ENCODE peak calls at places on chromosome 9, in nine cellular contexts. Z is tibial nerve, U is fibroblast of pulmonary artery, T is BE2C, Q is cardiac muscle cell, A is psoas muscle, I is brain microvascular endothelial cell, X is fibroblast of mammary gland, C is hepatocyte. S is an unnamed sample.

GRCh38 chr9:545480-545879 is 296.0 kb upstream of the DMRT1 start:
- DNase-seq in Z (no peak), U (peak), T (no peak), Q (peak), A (peak), I (no peak), X (no peak), C (no peak), S (no peak)

GRCh38 chr9:9122230-9122875 is 1322.8 kb upstream of the DMAC1 start:
- DNase-seq in Z (no peak), U (no peak), T (no peak), Q (no peak), A (no peak), I (no peak), X (no peak), C (no peak), S (no peak)

GRCh38 chr9:104961238-104961637 is 33.3 kb upstream of the ABCA1 start:
- DNase-seq in Z (no peak), U (peak), T (peak), Q (peak), A (no peak), I (peak), X (peak), C (peak), S (no peak)

GRCh38 chr9:115466784-115467183 is 348.8 kb upstream of the TNC start:
- DNase-seq in Z (no peak), U (no peak), T (no peak), Q (no peak), A (peak), I (no peak), X (no peak), C (no peak), S (no peak)

GRCh38 chr9:20028849-20029231 is 240.0 kb upstream of the SLC24A2 start:
- DNase-seq in Z (no peak), U (peak), T (no peak), Q (no peak), A (no peak), I (no peak), X (no peak), C (no peak), S (no peak)

GRCh38 chr9:121383715-121384114 is 13.7 kb upstream of the STOM start:
- DNase-seq in Z (no peak), U (no peak), T (no peak), Q (no peak), A (no peak), I (no peak), X (no peak), C (no peak), S (no peak)

GRCh38 chr9:71594566-71594965 is 173.7 kb downstream of the CEMIP2 start:
- DNase-seq in Z (no peak), U (no peak), T (no peak), Q (no peak), A (no peak), I (no peak), X (no peak), C (no peak), S (no peak)

GRCh38 chr9:101486693-101487442 is 46.8 kb upstream of the RNF20 start:
- DNase-seq in Z (no peak), U (peak), T (peak), Q (peak), A (peak), I (no peak), X (peak), C (peak), S (no peak)

DNA sequence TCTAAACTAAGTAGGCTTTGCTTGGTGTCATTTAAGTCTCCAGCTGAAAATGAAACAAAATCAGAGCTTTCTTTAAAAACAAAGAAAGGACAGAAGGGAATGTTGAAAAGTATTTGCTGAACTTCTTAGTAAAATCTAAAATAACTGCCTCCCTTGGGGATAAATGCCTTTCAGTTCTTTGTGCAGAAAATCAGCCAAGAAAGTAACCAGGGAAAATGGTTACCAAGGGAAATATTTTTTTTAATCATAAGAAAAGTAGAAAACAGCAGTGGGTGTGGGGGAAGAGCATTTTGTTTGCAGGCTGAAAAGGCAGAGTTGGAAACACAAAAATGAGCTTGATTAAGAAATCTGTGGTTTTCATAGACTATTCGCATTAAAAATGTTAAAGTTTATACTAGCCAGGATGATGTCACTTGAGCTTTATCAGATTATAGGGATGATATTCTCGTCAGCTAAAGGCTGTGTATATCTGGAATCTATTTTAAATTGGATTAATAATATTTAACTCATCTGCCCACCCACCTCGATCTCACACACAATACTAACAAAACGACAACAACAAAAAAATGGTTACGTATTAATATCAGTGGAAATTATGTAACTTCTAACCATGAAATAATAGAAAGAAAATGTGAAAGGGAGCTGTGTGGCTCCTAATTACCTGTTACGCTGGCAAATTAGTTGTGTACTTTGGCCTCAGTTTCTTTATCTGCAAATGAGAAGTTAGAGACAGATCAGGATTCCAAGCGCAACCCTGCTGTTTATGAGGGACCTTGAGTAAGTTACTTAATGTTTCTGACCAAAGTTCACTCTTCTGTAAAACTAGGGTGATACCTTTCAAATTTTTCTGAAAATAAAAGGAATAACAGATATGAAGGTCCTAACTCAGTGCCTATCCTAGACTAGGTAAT is at the start of gene ECM2:
- DNase-seq in Z (no peak), U (peak), T (no peak), Q (peak), A (no peak), I (peak), X (peak), C (peak), S (no peak)
- H3K4me3 ChIP-seq in Z (no peak), U (peak), T (peak), Q (no peak), A (peak), I (no peak), X (peak), C (peak), S (no peak)

DNA sequence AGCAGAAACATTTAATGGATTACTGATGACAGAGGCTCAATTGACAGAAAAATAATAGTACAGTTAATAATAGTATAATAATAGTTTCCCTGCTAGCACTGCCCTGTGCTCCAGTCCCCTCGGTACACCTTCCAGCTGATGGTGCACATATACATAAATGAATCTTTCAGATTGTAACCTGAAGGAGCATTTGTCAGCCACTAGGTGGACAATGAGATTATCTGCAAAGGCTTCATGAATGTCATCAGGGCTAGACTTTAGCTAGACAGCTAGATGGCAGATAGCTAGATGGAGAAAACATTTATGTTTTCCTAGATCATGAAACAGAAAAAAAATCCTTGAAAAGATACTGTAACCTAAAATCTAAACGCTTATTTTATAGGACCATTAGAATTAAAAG is 304.4 kb upstream of the SMC2 start:
- DNase-seq in Z (no peak), U (peak), T (no peak), Q (peak), A (no peak), I (no peak), X (peak), C (peak), S (no peak)
- TF ChIP-seq CTCF in Z (no peak), U (peak), T (peak), Q (peak), A (peak), I (peak), X (peak), C (peak), S (peak)

DNA sequence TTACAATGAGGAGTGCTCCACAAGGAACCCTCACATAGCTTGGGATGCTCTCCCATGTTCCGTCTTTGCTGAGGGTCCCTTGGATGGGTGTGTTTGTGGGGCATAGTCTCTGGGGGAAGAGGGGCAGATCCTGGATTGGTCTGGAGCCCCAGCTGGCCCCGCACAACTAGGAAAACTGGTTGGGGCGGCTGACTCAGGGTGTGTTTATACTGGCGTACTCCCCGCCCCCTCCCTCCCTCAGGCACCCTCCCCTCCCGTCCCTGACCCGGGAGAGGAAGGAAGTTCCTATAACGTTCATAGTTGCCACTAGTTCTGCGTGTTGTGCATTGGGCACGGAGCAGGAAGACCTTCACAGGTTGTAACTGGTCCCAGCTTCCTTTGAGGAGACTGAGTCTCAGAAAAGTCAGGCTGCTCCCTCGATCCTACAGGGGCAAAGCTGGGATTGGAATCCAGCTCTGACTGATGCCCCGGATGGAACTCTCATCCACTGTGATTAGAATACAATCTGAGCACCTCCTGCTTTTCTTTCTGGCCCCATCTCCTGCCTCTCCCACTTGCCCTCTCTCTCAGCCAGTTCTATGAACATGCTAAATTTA is 11.0 kb downstream of the IER5L start:
- DNase-seq in Z (no peak), U (peak), T (no peak), Q (peak), A (peak), I (peak), X (peak), C (peak), S (peak)
- H3K4me3 ChIP-seq in Z (no peak), U (peak), T (no peak), Q (no peak), A (peak), I (no peak), X (peak), C (no peak), S (peak)

DNA sequence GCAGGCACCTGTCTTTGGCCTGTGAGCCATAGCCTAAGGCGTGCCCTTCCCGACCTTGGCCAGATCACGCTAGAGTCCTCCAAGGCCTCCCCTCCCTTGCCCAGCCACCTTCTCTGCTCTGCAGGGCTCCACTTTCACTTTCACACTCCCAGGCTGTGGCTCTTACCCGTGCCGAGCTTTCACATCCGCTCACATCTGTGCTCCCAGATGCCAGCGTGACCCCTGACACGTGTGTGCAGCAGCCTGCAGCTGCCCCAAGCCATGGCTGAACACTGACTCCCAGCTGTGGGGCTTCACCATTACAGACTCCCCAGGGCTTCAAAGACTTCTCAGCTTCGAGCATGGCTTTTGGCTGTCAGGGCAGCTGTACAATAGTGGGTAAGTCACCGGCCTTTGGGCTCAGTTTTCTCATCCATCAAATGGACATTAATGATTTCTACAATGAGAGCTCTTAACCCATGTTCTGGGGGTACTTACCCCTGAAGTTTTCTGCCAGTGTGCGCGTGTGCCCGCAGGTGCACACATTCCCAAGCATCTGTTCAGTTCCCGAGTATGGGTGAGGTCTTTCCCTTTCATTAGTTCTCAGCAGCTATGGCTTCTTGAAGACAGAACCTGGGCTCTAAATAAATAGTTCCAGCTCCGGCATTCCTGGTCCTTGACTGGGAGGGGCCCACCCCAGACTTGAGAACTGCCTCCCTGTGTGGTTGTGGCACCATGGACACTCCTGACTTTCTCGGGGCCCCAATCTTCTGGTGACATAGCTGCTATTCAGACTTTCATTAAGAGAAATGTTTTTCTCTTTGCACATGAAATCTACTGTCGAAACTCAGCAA is 118.6 kb downstream of the RGS3 start:
- DNase-seq in Z (peak), U (peak), T (peak), Q (no peak), A (peak), I (peak), X (peak), C (no peak), S (no peak)
- TF ChIP-seq CTCF in Z (no peak), U (no peak), T (peak), Q (no peak), A (peak), I (peak), X (no peak), C (no peak), S (no peak)

DNA sequence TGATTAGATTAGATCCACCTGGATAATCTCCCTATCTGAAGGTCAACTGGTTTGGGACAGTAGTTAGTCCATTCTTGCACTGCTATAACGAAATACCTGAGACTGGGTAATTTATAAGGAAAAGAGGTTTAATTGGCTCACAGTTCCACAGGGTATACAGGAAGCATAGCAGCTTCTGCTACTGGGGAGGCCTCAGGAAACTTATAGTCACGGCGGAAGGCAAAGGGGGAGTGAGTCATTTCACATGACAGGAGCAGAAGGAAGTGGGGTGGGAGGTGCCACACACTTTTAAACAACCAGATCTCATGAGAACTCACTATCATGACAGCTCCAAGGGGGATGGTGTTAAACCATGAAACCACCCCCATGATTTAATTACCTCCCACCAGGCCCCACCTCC is 9.9 kb downstream of the C9orf40 start:
- DNase-seq in Z (no peak), U (peak), T (no peak), Q (peak), A (no peak), I (peak), X (peak), C (peak), S (no peak)
- H3K4me3 ChIP-seq in Z (no peak), U (no peak), T (no peak), Q (no peak), A (no peak), I (no peak), X (no peak), C (no peak), S (no peak)

S was measured in LNCaP clone FGC.